ENCODE peak calls at places on chromosomes 2 and 18, in five cellular contexts. G is fibroblast of lung, O is right lobe of liver, X is small intestine, S is mesendoderm. J is an unnamed sample. For H3K36me3, the result is how much of the 10 kb centered on the place peaks cover.

GRCh38 chr2:15074751-15075700 is 442.5 kb downstream of the LRATD1 start:
- DNase-seq in X (no peak), S (no peak), G (no peak), O (no peak), J (no peak)

GRCh38 chr18:5066380-5066977 is 130.6 kb downstream of the AKAIN1 start:
- DNase-seq in G (no peak), S (peak), X (peak), O (no peak), J (no peak)

GRCh38 chr2:240387669-240388358 is 47.6 kb upstream of the GPC1 start:
- DNase-seq in X (no peak), O (no peak), S (peak), G (peak), J (peak)

GRCh38 chr2:33437815-33438214 is 38.6 kb upstream of the RASGRP3 start:
- DNase-seq in X (no peak), G (peak), O (no peak), S (no peak), J (no peak)

GRCh38 chr18:58960946-58961722 is 96.5 kb downstream of the ZNF532 start:
- DNase-seq in G (no peak), X (no peak), O (no peak), S (no peak), J (no peak)

GRCh38 chr2:97889156-97889555 is 106.6 kb downstream of the TMEM131 start:
- DNase-seq in S (no peak), O (no peak), X (no peak), G (no peak), J (no peak)

GRCh38 chr18:8616026-8616401 is 6.8 kb downstream of the RAB12 start:
- DNase-seq in X (no peak), S (no peak), G (no peak), O (no peak), J (no peak)

GRCh38 chr2:9053534-9053931 is 50.0 kb upstream of the MBOAT2 start:
- DNase-seq in O (no peak), X (no peak), S (no peak), G (peak), J (no peak)

GRCh38 chr2:111117666-111118454 is 2.9 kb upstream of the BCL2L11 start:
- DNase-seq in X (peak), O (peak), S (peak), G (peak), J (no peak)

GRCh38 chr2:11174222-11174621 is 19.0 kb downstream of the SLC66A3 start:
- DNase-seq in O (no peak), S (no peak), G (no peak), X (no peak), J (no peak)

GRCh38 chr2:66301073-66301766 is 133.7 kb upstream of the MEIS1 start:
- DNase-seq in S (no peak), G (peak), X (no peak), O (no peak), J (no peak)

GRCh38 chr18:58010265-58010664 is 33.8 kb upstream of the NEDD4L start:
- DNase-seq in S (no peak), O (no peak), X (no peak), G (no peak), J (no peak)

GRCh38 chr2:237449193-237449797 is 35.3 kb upstream of the COL6A3 start:
- DNase-seq in G (peak), O (no peak), S (no peak), X (no peak), J (no peak)

GRCh38 chr2:46818141-46818552 is 97.5 kb downstream of the MCFD2 start:
- DNase-seq in S (no peak), X (no peak), O (no peak), G (peak), J (no peak)

GRCh38 chr2:190913725-190914124 is 33.1 kb downstream of the GLS start:
- DNase-seq in O (no peak), G (no peak), S (no peak), X (no peak), J (no peak)
- H3K36me3 ChIP-seq in O (under half), G (under half), S (under half), X (under half), J (half or more)

GRCh38 chr2:55242617-55243016 is 10.1 kb downstream of the RPS27A start:
- DNase-seq in O (no peak), X (no peak), S (no peak), G (no peak), J (no peak)
- H3K36me3 ChIP-seq in O (half or more), X (under half), S (under half), G (under half), J (half or more)

GRCh38 chr2:235041221-235041917 is 89.6 kb downstream of the SH3BP4 start:
- DNase-seq in G (no peak), X (no peak), O (no peak), S (no peak), J (no peak)
- H3K36me3 ChIP-seq in G (half or more), X (under half), O (under half), S (under half), J (half or more)

DNA sequence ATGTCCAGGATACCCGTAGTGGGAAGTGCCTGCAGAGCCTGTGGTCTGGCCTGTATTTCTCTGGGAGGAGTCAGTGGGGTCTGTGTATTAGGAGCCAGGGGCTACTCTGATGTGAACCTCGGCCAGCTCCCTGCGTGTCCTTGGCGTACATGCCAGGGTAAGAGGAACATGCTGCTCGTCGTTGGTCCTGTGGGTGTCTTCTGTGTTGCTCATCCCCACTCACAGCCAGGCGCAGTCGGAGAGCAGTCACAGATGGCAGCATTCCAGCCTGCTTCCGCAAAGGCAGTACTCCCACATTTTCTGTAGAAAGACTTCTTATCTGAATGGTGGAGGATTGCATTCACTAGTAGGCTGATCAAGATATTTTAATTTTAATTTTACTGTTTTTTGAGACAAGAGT is 84.9 kb downstream of the DGKD start:
- DNase-seq in X (no peak), S (no peak), G (no peak), O (peak), J (no peak)
- H3K36me3 ChIP-seq in X (under half), S (under half), G (under half), O (under half), J (under half)

GRCh38 chr18:41135146-41135545 is 819.9 kb upstream of the PIK3C3 start:
- DNase-seq in O (no peak), S (no peak), X (no peak), G (no peak), J (no peak)

GRCh38 chr18:41128545-41128944 is 826.5 kb upstream of the PIK3C3 start:
- DNase-seq in X (no peak), S (no peak), O (no peak), G (peak), J (no peak)

GRCh38 chr18:41131050-41131449 is 824.0 kb upstream of the PIK3C3 start:
- DNase-seq in O (no peak), X (no peak), G (no peak), S (no peak), J (no peak)

DNA sequence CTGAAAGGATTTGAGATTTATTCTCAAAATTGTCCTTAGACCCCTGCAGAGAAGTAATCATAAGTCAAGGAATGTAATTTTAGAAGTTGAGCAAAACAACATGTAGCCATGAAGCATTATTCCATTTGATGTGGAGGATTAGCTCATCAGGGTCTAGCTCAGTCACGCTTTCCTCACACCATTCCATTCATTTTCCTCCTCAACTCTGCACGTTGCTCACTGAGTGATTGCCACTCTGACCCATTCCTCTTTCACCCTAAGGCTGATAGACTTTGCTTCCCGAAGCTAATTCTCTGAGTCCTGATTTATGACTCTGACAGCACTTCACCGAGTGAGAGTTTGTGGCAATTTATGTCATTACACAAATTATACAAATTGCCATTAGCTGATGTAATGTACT is 820.6 kb upstream of the PIK3C3 start:
- DNase-seq in X (no peak), S (peak), O (no peak), G (peak), J (no peak)
- H3K36me3 ChIP-seq in X (under half), S (under half), O (under half), G (under half), J (under half)

DNA sequence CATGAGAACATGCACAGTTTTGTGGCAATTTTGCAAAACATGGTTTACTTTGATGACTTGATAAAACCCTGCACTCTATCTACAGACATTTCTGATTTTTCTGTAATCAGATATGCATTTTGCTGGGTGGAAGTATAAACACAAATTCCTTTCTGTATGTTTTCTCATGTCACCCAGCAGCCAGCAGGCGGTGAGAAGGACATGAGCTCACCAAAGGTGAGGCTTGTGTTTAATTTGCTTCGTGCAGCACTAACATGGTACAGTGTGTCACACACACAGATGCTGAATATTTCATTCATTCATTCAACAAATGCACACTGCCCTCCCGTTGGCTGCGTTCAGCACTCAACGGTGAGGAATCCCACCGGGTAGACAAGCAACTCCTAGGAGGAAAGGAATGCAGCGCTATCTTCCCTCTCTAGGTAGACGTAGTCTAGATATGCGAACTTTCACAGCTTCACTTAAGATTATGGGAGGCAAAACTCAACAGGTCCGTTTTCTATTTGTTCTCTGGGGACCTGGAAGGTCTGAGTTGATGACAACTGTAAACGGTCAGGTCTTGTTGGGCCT is 85.2 kb downstream of the LONRF2 start:
- DNase-seq in S (peak), G (no peak), O (no peak), X (no peak), J (no peak)
- H3K36me3 ChIP-seq in S (under half), G (under half), O (under half), X (under half), J (under half)

GRCh38 chr2:178542569-178542968 is 62.3 kb downstream of the PLEKHA3 start:
- DNase-seq in X (no peak), O (no peak), G (no peak), S (no peak), J (no peak)
- H3K36me3 ChIP-seq in X (under half), O (under half), G (under half), S (under half), J (under half)

J was measured in RWPE2.